ENCODE peak calls at places on chromosome 12, in nine cellular contexts. H is HCT116, P is heart left ventricle, V is uterus, M is HepG2, R is adrenal gland, B is ovary, Z is transverse colon, Q is NB4. U is an unnamed sample.

GRCh38 chr12:115511971-115512370 is 765.5 kb downstream of the MED13L start:
- DNase-seq in H (no peak), P (no peak), V (no peak), M (no peak), R (no peak), B (no peak), Z (no peak), Q (no peak), U (no peak)

GRCh38 chr12:102596016-102596415 is 115.7 kb upstream of the IGF1 start:
- DNase-seq in H (no peak), P (no peak), V (no peak), M (no peak), R (no peak), B (no peak), Z (no peak), Q (no peak), U (no peak)

GRCh38 chr12:56146492-56147460 is 5.6 kb upstream of the MYL6B start:
- DNase-seq in H (no peak), P (no peak), V (no peak), M (no peak), R (peak; percentile 84), B (peak; percentile 64), Z (peak; percentile 73), Q (peak; percentile 39), U (peak; percentile 20)

GRCh38 chr12:26135010-26135420 is 10.2 kb upstream of the BHLHE41 start:
- DNase-seq in H (no peak), P (no peak), V (no peak), M (no peak), R (no peak), B (peak; percentile 61), Z (peak; percentile 55), Q (no peak), U (no peak)

GRCh38 chr12:44873898-44874297 is 2.2 kb downstream of the NELL2 start:
- DNase-seq in H (peak; percentile 0), P (no peak), V (no peak), M (no peak), R (no peak), B (no peak), Z (no peak), Q (peak; percentile 9), U (no peak)

GRCh38 chr12:99223554-99223953 is 424.0 kb upstream of the GARIN6 start:
- DNase-seq in H (no peak), P (no peak), V (no peak), M (no peak), R (no peak), B (no peak), Z (no peak), Q (no peak), U (no peak)

GRCh38 chr12:15939111-15939510 is 28.0 kb downstream of the DERA start:
- DNase-seq in H (no peak), P (no peak), V (no peak), M (peak; percentile 2), R (no peak), B (no peak), Z (no peak), Q (peak; percentile 14), U (no peak)

GRCh38 chr12:102958073-102958829 is 777 bp downstream of the ASCL1 start:
- DNase-seq in H (no peak), P (no peak), V (no peak), M (no peak), R (no peak), B (no peak), Z (no peak), Q (no peak), U (no peak)

GRCh38 chr12:15774819-15775218 is 14.4 kb downstream of the EPS8 start:
- DNase-seq in H (no peak), P (no peak), V (no peak), M (no peak), R (no peak), B (no peak), Z (no peak), Q (no peak), U (no peak)

GRCh38 chr12:113808095-113808951 is 157.8 kb downstream of the RBM19 start:
- DNase-seq in H (no peak), P (no peak), V (no peak), M (peak; percentile 91), R (no peak), B (no peak), Z (no peak), Q (no peak), U (no peak)

GRCh38 chr12:95396849-95397498 is 77.0 kb upstream of the METAP2 start:
- DNase-seq in H (no peak), P (no peak), V (no peak), M (peak; percentile 15), R (no peak), B (no peak), Z (no peak), Q (peak; percentile 17), U (no peak)

GRCh38 chr12:66901136-66901932 is 222.5 kb upstream of the GRIP1 start:
- DNase-seq in H (no peak), P (no peak), V (no peak), M (no peak), R (no peak), B (no peak), Z (no peak), Q (peak; percentile 7), U (no peak)

GRCh38 chr12:106030210-106031175 is 108.3 kb downstream of the NUAK1 start:
- DNase-seq in H (no peak), P (no peak), V (peak; percentile 26), M (no peak), R (peak; percentile 5), B (no peak), Z (no peak), Q (peak; percentile 83), U (no peak)

DNA sequence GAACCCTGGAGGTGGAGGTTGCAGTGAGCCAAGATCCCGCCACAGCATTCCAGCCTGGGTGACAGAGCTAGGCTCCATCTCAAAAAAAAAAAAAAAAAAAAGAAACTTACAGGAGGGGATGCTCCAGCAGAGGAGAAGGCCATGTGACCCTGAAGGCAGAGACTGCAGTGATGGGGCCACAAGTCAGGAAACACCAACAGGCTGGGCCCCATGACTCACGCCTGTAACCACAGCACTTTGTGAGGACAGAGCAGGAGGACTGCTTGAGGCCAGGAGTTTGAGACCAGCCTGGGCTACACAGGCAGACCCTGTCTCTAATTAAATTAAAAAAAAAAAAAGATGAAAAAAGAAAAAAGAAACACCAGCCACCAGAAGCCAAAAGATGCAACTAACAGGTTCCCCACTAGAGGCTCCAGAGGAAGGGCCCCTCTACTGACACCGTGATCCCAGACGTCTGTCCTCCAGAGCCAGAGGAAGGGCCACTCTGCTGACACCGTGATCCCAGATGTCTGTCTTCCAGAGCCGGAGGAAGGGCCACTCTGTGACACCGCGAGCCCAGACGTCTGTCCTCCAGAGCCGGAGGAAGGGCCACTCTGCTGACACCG is 9.1 kb upstream of the GLT1D1 start:
- DNase-seq in H (no peak), P (no peak), V (no peak), M (peak; percentile 17), R (peak; percentile 34), B (no peak), Z (no peak), Q (peak; percentile 78), U (no peak)
- TF ChIP-seq CTCF in H (peak; percentile 37), P (no peak), V (no peak), M (peak; percentile 43), R (no peak), B (no peak), Z (no peak), Q (peak; percentile 12), U (peak; percentile 26)

DNA sequence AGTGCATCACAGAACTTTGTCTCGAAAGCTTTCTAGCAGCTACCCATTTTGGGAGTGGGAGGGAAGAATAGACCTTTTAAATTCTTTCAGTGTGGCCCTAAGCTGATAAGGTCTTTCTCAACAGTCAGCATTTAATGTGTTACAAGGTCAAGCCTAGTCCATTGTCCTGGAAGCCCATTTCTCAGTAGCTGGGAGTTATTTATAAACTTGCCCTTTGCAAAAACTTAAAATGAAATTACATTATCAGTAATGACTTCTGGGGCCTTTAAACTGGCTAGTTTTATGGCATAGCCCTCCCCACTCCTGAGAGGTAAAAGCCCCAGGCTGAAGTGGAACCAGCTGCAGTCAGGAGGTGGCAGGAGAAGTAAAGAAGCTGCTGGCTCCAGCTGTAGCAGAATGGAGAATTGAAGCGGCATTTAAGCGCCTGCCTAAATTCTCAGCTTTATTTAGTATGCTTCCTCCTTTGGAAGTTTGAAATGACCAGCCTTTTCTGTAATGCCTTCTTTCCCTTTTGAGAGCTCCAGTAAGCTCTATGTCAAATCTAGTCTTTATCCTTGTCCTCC is 12.4 kb downstream of the COPZ1 start:
- DNase-seq in H (no peak), P (peak; percentile 31), V (no peak), M (peak; percentile 55), R (peak; percentile 42), B (no peak), Z (no peak), Q (no peak), U (no peak)
- TF ChIP-seq POLR2A in H (no peak), P (no peak), V (no peak), M (no peak), R (no peak), B (no peak), Z (no peak), Q (no peak), U (no peak)

DNA sequence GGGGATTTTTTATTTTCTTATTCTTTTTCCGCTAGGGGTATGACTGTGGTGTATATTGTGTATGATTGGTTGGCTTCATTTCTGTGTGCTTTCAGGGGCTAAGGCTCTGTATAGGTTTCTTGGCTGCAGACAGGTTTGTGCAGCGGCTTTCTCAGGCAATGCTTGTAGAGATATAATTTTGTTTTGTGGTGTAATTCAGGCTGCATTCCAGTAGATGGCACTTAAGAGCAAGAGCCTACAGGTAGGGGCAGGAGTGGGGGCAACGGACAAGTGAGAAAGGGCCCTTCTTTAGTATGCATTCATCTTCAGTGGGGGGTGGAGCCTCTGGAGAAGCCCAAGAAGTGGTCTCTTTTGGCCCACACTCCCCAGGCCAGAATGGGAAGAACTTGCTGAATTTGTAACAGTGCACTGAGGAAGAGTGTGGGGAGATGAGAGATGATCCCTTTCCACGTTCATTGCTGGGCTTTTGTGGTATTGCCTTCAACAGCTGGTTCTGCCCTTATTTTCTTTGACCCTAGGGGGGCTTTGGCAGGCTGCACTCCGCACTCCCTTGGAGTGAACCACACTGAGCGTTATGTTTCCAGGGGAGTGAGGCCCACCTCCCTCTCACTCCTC is 78.6 kb downstream of the IFNG-AS1 start:
- DNase-seq in H (peak; percentile 6), P (no peak), V (no peak), M (peak; percentile 11), R (no peak), B (no peak), Z (no peak), Q (peak; percentile 28), U (no peak)
- TF ChIP-seq CTCF in H (peak; percentile 67), P (no peak), V (no peak), M (peak; percentile 42), R (no peak), B (no peak), Z (no peak), Q (peak; percentile 59), U (no peak)

DNA sequence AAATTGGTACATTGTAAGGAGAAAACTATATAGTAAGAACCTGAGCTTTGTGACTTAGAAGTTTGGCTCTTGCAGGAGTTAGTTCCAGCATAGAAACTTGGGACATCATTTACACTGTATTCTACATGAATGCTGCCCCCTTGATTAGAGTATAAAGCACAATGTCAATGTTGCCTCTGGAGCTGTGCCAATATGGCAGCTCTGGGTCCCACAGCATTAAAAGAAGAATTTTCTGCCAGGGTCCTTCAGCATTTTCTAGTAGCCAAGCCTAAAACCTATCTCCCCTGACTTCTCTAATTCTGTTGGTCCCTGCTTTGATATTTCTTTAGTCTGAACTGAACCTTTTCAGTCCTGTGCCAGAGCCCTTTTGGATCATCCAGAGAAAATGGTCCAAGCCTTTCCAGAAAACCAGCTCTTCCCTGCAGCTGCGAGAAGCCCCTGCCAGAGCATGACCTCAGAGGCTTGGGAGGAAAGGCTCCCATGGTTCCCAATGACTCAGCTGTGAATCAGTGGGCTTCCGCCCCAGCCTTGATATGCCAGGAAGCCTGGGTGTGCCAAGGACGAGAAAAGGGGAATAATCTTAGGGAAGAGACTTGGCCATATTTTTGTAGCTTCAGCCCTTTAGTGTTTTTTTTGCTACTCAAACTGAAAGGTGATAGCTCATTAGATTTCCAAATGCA is 43.2 kb downstream of the PLEKHG7 start:
- DNase-seq in H (peak; percentile 61), P (peak; percentile 83), V (peak; percentile 70), M (no peak), R (peak; percentile 79), B (peak; percentile 69), Z (peak; percentile 29), Q (no peak), U (peak; percentile 52)
- TF ChIP-seq POLR2A in H (no peak), P (no peak), V (no peak), M (no peak), R (no peak), B (no peak), Z (no peak), Q (no peak), U (no peak)